ENCODE peak calls at places on chromosomes 16 and 17, in five cellular contexts. One of them, this sample, is unnamed. For H3K9me3, the result is how much of the 10 kb centered on the place peaks cover.

GRCh38 chr17:62800580-62800979 is 7.5 kb downstream of the MARCHF10 start:
- DNase-seq in mesenchymal stem cell: peak
- DNase-seq in sigmoid colon: no peak
- DNase-seq in CD4-positive, alpha-beta memory T cell: no peak
- DNase-seq in uterus: no peak
- DNase-seq in this sample: no peak

GRCh38 chr17:79077587-79077986 is 3.0 kb downstream of the ENGASE start:
- DNase-seq in mesenchymal stem cell: no peak
- DNase-seq in sigmoid colon: peak
- DNase-seq in CD4-positive, alpha-beta memory T cell: no peak
- DNase-seq in uterus: no peak
- DNase-seq in this sample: no peak

GRCh38 chr17:66272699-66273390 is 29.6 kb upstream of the PRKCA start:
- DNase-seq in mesenchymal stem cell: peak
- DNase-seq in sigmoid colon: peak
- DNase-seq in CD4-positive, alpha-beta memory T cell: no peak
- DNase-seq in uterus: peak
- DNase-seq in this sample: no peak

GRCh38 chr17:79693419-79693818 is 37.3 kb upstream of the ENPP7 start:
- DNase-seq in mesenchymal stem cell: no peak
- DNase-seq in sigmoid colon: no peak
- DNase-seq in CD4-positive, alpha-beta memory T cell: no peak
- DNase-seq in uterus: no peak
- DNase-seq in this sample: no peak

GRCh38 chr17:29589524-29590260 is at the start of gene GIT1:
- DNase-seq in mesenchymal stem cell: peak
- DNase-seq in sigmoid colon: peak
- DNase-seq in CD4-positive, alpha-beta memory T cell: peak
- DNase-seq in uterus: peak
- DNase-seq in this sample: peak

GRCh38 chr17:80413771-80414507 is 1.0 kb upstream of the ENDOV start:
- DNase-seq in mesenchymal stem cell: no peak
- DNase-seq in sigmoid colon: no peak
- DNase-seq in CD4-positive, alpha-beta memory T cell: no peak
- DNase-seq in uterus: no peak
- DNase-seq in this sample: no peak

GRCh38 chr17:78180083-78180482 is 6.8 kb downstream of the TK1 start:
- DNase-seq in mesenchymal stem cell: peak
- DNase-seq in sigmoid colon: no peak
- DNase-seq in CD4-positive, alpha-beta memory T cell: no peak
- DNase-seq in uterus: no peak
- DNase-seq in this sample: no peak

GRCh38 chr16:69513180-69513966 is 52.4 kb upstream of the NFAT5 start:
- DNase-seq in mesenchymal stem cell: no peak
- DNase-seq in sigmoid colon: no peak
- DNase-seq in CD4-positive, alpha-beta memory T cell: no peak
- DNase-seq in uterus: no peak
- DNase-seq in this sample: no peak

GRCh38 chr17:37813753-37814152 is 68.9 kb upstream of the HNF1B start:
- DNase-seq in mesenchymal stem cell: peak
- DNase-seq in sigmoid colon: no peak
- DNase-seq in CD4-positive, alpha-beta memory T cell: no peak
- DNase-seq in uterus: no peak
- DNase-seq in this sample: no peak

GRCh38 chr17:81422776-81423697 is 27.8 kb downstream of the BAHCC1 start:
- DNase-seq in mesenchymal stem cell: peak
- DNase-seq in sigmoid colon: peak
- DNase-seq in CD4-positive, alpha-beta memory T cell: no peak
- DNase-seq in uterus: peak
- DNase-seq in this sample: no peak

GRCh38 chr16:80776856-80777255 is 27.5 kb downstream of the CDYL2 start:
- DNase-seq in mesenchymal stem cell: no peak
- DNase-seq in sigmoid colon: no peak
- DNase-seq in CD4-positive, alpha-beta memory T cell: no peak
- DNase-seq in uterus: no peak
- DNase-seq in this sample: no peak

GRCh38 chr17:17463821-17464220 is 13.0 kb upstream of the MED9 start:
- DNase-seq in mesenchymal stem cell: no peak
- DNase-seq in sigmoid colon: no peak
- DNase-seq in CD4-positive, alpha-beta memory T cell: no peak
- DNase-seq in uterus: no peak
- DNase-seq in this sample: no peak

GRCh38 chr17:16942141-16943031 is 29.5 kb downstream of the TNFRSF13B start:
- DNase-seq in mesenchymal stem cell: no peak
- DNase-seq in sigmoid colon: peak
- DNase-seq in CD4-positive, alpha-beta memory T cell: no peak
- DNase-seq in uterus: no peak
- DNase-seq in this sample: no peak

GRCh38 chr17:65198653-65199382 is 61.6 kb downstream of the RGS9 start:
- DNase-seq in mesenchymal stem cell: peak
- DNase-seq in sigmoid colon: no peak
- DNase-seq in CD4-positive, alpha-beta memory T cell: no peak
- DNase-seq in uterus: peak
- DNase-seq in this sample: no peak

GRCh38 chr17:44598932-44599297 is 41.6 kb downstream of the FZD2 start:
- DNase-seq in mesenchymal stem cell: no peak
- DNase-seq in sigmoid colon: no peak
- DNase-seq in CD4-positive, alpha-beta memory T cell: no peak
- DNase-seq in uterus: no peak
- DNase-seq in this sample: no peak

GRCh38 chr17:9219631-9220415 is 198.5 kb downstream of the NTN1 start:
- DNase-seq in mesenchymal stem cell: no peak
- DNase-seq in sigmoid colon: no peak
- DNase-seq in CD4-positive, alpha-beta memory T cell: no peak
- DNase-seq in uterus: no peak
- DNase-seq in this sample: no peak

GRCh38 chr16:55171241-55171640 is 152.8 kb upstream of the IRX6 start:
- DNase-seq in mesenchymal stem cell: no peak
- DNase-seq in sigmoid colon: no peak
- DNase-seq in CD4-positive, alpha-beta memory T cell: no peak
- DNase-seq in uterus: no peak
- DNase-seq in this sample: no peak

GRCh38 chr17:77316191-77316641 is 175.4 kb downstream of the SEC14L1 start:
- DNase-seq in mesenchymal stem cell: peak
- DNase-seq in sigmoid colon: peak
- DNase-seq in CD4-positive, alpha-beta memory T cell: no peak
- DNase-seq in uterus: peak
- DNase-seq in this sample: no peak

GRCh38 chr17:65677932-65678331 is 116.5 kb upstream of the AXIN2 start:
- DNase-seq in mesenchymal stem cell: no peak
- DNase-seq in sigmoid colon: no peak
- DNase-seq in CD4-positive, alpha-beta memory T cell: no peak
- DNase-seq in uterus: no peak
- DNase-seq in this sample: no peak

GRCh38 chr17:17420035-17420434 is 56.8 kb upstream of the MED9 start:
- DNase-seq in mesenchymal stem cell: no peak
- DNase-seq in sigmoid colon: peak
- DNase-seq in CD4-positive, alpha-beta memory T cell: no peak
- DNase-seq in uterus: peak
- DNase-seq in this sample: no peak

GRCh38 chr16:27326251-27326650 is 12.5 kb downstream of the IL4R start:
- DNase-seq in mesenchymal stem cell: no peak
- DNase-seq in sigmoid colon: no peak
- DNase-seq in CD4-positive, alpha-beta memory T cell: no peak
- DNase-seq in uterus: no peak
- DNase-seq in this sample: no peak

GRCh38 chr16:30340621-30341020 is 14.5 kb downstream of the CD2BP2 start:
- DNase-seq in mesenchymal stem cell: no peak
- DNase-seq in sigmoid colon: no peak
- DNase-seq in CD4-positive, alpha-beta memory T cell: no peak
- DNase-seq in uterus: no peak
- DNase-seq in this sample: no peak

DNA sequence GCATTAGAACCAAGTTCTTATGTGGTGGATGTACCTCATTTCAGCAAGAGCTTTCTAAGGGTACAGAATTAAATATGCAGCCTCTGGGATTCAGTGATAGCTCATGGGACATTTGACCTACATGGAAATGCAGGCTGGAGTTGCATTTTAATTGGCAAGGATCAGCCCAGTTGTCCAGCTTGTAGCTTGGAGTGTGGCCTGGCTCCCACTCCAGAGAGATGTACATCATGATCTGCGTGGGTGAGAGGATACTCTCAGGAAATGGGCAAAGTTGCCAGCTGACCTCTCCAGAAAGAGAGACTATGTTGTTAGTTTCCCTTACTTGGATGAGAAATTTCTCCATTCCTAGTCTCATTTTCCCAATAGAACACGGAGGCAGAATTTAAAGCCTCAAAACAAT is 555.3 kb downstream of the MAF start:
- DNase-seq in mesenchymal stem cell: no peak
- DNase-seq in sigmoid colon: no peak
- DNase-seq in CD4-positive, alpha-beta memory T cell: no peak
- DNase-seq in uterus: no peak
- DNase-seq in this sample: no peak
- H3K9me3 ChIP-seq in mesenchymal stem cell: under half
- H3K9me3 ChIP-seq in sigmoid colon: under half
- H3K9me3 ChIP-seq in CD4-positive, alpha-beta memory T cell: under half
- H3K9me3 ChIP-seq in uterus: under half
- H3K9me3 ChIP-seq in this sample: under half

GRCh38 chr16:79003026-79003617 is 597.4 kb downstream of the MAF start:
- DNase-seq in mesenchymal stem cell: no peak
- DNase-seq in sigmoid colon: no peak
- DNase-seq in CD4-positive, alpha-beta memory T cell: no peak
- DNase-seq in uterus: no peak
- DNase-seq in this sample: no peak
- H3K9me3 ChIP-seq in mesenchymal stem cell: under half
- H3K9me3 ChIP-seq in sigmoid colon: under half
- H3K9me3 ChIP-seq in CD4-positive, alpha-beta memory T cell: under half
- H3K9me3 ChIP-seq in uterus: under half
- H3K9me3 ChIP-seq in this sample: under half

GRCh38 chr16:3220839-3221238 is 14.1 kb downstream of the ZNF200 start:
- DNase-seq in mesenchymal stem cell: no peak
- DNase-seq in sigmoid colon: no peak
- DNase-seq in CD4-positive, alpha-beta memory T cell: no peak
- DNase-seq in uterus: no peak
- DNase-seq in this sample: no peak

DNA sequence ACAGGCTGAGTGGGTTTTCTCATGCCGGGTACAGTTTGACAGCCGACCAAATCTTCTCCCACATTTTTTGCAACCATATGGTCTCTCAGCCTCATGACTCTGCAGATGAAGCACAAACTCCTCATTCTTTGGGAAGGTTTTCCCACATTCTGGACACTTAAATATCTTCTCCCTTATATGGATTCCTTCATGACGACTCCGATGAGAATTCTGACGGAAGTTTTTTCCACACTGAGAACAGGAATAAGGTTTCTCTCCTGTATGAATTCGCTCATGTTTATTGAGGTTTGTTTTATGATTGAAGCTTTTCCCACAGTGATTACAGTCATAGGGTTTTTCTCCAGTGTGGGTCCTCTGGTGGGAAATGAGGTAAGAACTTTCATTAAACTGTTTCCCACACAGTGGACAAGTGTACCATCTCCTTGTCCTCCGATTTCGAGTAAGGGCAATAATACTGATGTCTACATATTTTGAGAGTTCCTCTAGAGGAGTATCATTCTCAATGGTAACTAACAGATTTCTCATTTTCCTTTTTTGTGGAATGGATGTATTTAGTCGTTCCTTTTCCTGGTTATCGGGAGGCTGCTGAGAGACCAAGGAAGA is 10.9 kb downstream of the ZNF200 start:
- DNase-seq in mesenchymal stem cell: no peak
- DNase-seq in sigmoid colon: no peak
- DNase-seq in CD4-positive, alpha-beta memory T cell: no peak
- DNase-seq in uterus: no peak
- DNase-seq in this sample: no peak
- H3K9me3 ChIP-seq in mesenchymal stem cell: half or more
- H3K9me3 ChIP-seq in sigmoid colon: half or more
- H3K9me3 ChIP-seq in CD4-positive, alpha-beta memory T cell: under half
- H3K9me3 ChIP-seq in uterus: half or more
- H3K9me3 ChIP-seq in this sample: under half

DNA sequence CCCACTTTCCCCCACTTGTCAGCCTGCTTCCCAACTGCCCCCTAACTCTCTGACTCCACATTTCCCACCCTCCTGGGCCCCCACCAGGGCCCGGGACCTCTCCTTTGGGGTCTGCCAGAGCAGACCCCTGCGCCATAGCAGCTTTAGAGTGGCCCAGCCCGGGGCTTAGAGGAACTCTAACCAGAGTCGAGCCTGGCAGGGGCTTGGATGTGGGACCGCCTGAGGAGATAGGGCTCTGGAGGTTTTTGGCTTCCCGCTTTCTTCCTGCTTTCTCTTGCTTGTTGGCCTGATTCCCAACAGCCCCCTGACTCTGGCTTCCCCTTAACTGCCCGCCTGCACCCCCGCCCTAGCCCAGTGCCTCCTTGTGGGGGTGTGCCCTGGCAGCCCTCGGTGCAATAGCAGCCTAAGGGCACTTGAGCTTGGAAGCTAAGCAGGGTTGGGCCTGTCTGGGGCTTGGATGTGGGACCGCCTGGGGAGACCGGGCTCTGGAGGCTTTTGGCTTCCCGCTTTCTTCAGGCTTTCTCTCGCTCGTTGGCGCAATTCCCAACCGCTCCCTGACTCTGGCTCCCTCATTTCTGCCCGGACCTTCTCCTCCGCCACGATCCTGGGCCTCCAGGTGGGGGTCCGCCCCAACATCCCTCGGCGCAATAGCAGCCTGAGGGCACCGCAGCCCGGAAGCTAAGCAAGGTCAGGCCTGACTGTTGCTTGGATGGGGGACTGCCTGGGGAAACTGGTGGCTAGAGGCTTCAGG is 2292.0 kb downstream of the TP53TG3F start:
- DNase-seq in mesenchymal stem cell: no peak
- DNase-seq in sigmoid colon: peak
- DNase-seq in CD4-positive, alpha-beta memory T cell: no peak
- DNase-seq in uterus: no peak
- DNase-seq in this sample: no peak
- H3K9me3 ChIP-seq in mesenchymal stem cell: under half
- H3K9me3 ChIP-seq in sigmoid colon: under half
- H3K9me3 ChIP-seq in CD4-positive, alpha-beta memory T cell: under half
- H3K9me3 ChIP-seq in uterus: under half
- H3K9me3 ChIP-seq in this sample: under half

GRCh38 chr16:15967223-15967546 is 17.8 kb downstream of the ABCC1 start:
- DNase-seq in mesenchymal stem cell: no peak
- DNase-seq in sigmoid colon: no peak
- DNase-seq in CD4-positive, alpha-beta memory T cell: no peak
- DNase-seq in uterus: no peak
- DNase-seq in this sample: no peak
- H3K9me3 ChIP-seq in mesenchymal stem cell: under half
- H3K9me3 ChIP-seq in sigmoid colon: under half
- H3K9me3 ChIP-seq in CD4-positive, alpha-beta memory T cell: under half
- H3K9me3 ChIP-seq in uterus: under half
- H3K9me3 ChIP-seq in this sample: under half

GRCh38 chr16:79656537-79657115 is 56.1 kb upstream of the MAF start:
- DNase-seq in mesenchymal stem cell: peak
- DNase-seq in sigmoid colon: no peak
- DNase-seq in CD4-positive, alpha-beta memory T cell: no peak
- DNase-seq in uterus: no peak
- DNase-seq in this sample: no peak
- H3K9me3 ChIP-seq in mesenchymal stem cell: under half
- H3K9me3 ChIP-seq in sigmoid colon: under half
- H3K9me3 ChIP-seq in CD4-positive, alpha-beta memory T cell: under half
- H3K9me3 ChIP-seq in uterus: under half
- H3K9me3 ChIP-seq in this sample: under half

GRCh38 chr16:35450648-35451047 is 1991.2 kb downstream of the TP53TG3F start:
- DNase-seq in mesenchymal stem cell: no peak
- DNase-seq in sigmoid colon: no peak
- DNase-seq in CD4-positive, alpha-beta memory T cell: no peak
- DNase-seq in uterus: no peak
- DNase-seq in this sample: no peak
- H3K9me3 ChIP-seq in mesenchymal stem cell: half or more
- H3K9me3 ChIP-seq in sigmoid colon: under half
- H3K9me3 ChIP-seq in CD4-positive, alpha-beta memory T cell: under half
- H3K9me3 ChIP-seq in uterus: under half
- H3K9me3 ChIP-seq in this sample: under half

GRCh38 chr17:28076138-28076537 is 33.7 kb downstream of the NLK start:
- DNase-seq in mesenchymal stem cell: no peak
- DNase-seq in sigmoid colon: no peak
- DNase-seq in CD4-positive, alpha-beta memory T cell: no peak
- DNase-seq in uterus: no peak
- DNase-seq in this sample: no peak
- H3K9me3 ChIP-seq in mesenchymal stem cell: under half
- H3K9me3 ChIP-seq in sigmoid colon: under half
- H3K9me3 ChIP-seq in CD4-positive, alpha-beta memory T cell: under half
- H3K9me3 ChIP-seq in uterus: under half
- H3K9me3 ChIP-seq in this sample: under half